ENCODE peak calls at places on chromosome 22, in nine cellular contexts. J is PC-3; X is small intestine; D is lung; V is suprapubic skin; L is CD8-positive, alpha-beta memory T cell; S is left lung; B is cardiac muscle cell; G is CD4-positive, alpha-beta memory T cell. N is an unnamed sample. For H3K36me3 and H3K4me1, the result is how much of the 10 kb centered on the place peaks cover.

GRCh38 chr22:45208993-45209838 is 31.5 kb downstream of the KIAA0930 start:
- DNase-seq in J (peak), X (no peak), D (no peak), V (peak), L (peak), S (peak), B (peak), G (peak), N (no peak)

GRCh38 chr22:43707650-43708049 is 104.5 kb downstream of the EFCAB6 start:
- DNase-seq in J (peak), X (no peak), D (no peak), V (no peak), L (no peak), S (no peak), B (no peak), G (no peak), N (no peak)

GRCh38 chr22:24822471-24822870 is 16.5 kb downstream of the SGSM1 start:
- DNase-seq in J (no peak), X (no peak), D (no peak), V (no peak), L (no peak), S (no peak), B (no peak), G (no peak), N (no peak)

GRCh38 chr22:34255042-34255441 is 334.8 kb upstream of the LARGE1 start:
- DNase-seq in J (no peak), X (no peak), D (no peak), V (no peak), L (no peak), S (no peak), B (no peak), G (no peak), N (no peak)

GRCh38 chr22:17130199-17130598 is 9.0 kb upstream of the TMEM121B start:
- DNase-seq in J (no peak), X (no peak), D (no peak), V (no peak), L (no peak), S (no peak), B (no peak), G (no peak), N (no peak)

GRCh38 chr22:29330753-29331152 is 15.3 kb upstream of the RASL10A start:
- DNase-seq in J (no peak), X (no peak), D (no peak), V (peak), L (no peak), S (peak), B (peak), G (no peak), N (no peak)

GRCh38 chr22:49975543-49976389 is 15.2 kb downstream of the PIM3 start:
- DNase-seq in J (no peak), X (no peak), D (peak), V (peak), L (no peak), S (peak), B (peak), G (no peak), N (no peak)

GRCh38 chr22:22605074-22605404 is 39.4 kb upstream of the GGTLC2 start:
- DNase-seq in J (no peak), X (no peak), D (no peak), V (no peak), L (no peak), S (no peak), B (no peak), G (no peak), N (no peak)

GRCh38 chr22:42805016-42805997 is 51.8 kb downstream of the ARFGAP3 start:
- DNase-seq in J (no peak), X (no peak), D (peak), V (no peak), L (no peak), S (peak), B (no peak), G (no peak), N (no peak)

GRCh38 chr22:46213052-46213451 is 37.0 kb downstream of the CDPF1 start:
- DNase-seq in J (no peak), X (no peak), D (no peak), V (no peak), L (no peak), S (no peak), B (no peak), G (no peak), N (no peak)

GRCh38 chr22:46577361-46578249 is 40.2 kb upstream of the CELSR1 start:
- DNase-seq in J (no peak), X (peak), D (no peak), V (peak), L (no peak), S (peak), B (no peak), G (no peak), N (no peak)

GRCh38 chr22:27240298-27240885 is 561.2 kb downstream of the MN1 start:
- DNase-seq in J (no peak), X (peak), D (no peak), V (no peak), L (no peak), S (no peak), B (no peak), G (no peak), N (no peak)

GRCh38 chr22:29195118-29195963 is 10.4 kb upstream of the EMID1 start:
- DNase-seq in J (no peak), X (no peak), D (no peak), V (no peak), L (no peak), S (no peak), B (peak), G (no peak), N (no peak)

GRCh38 chr22:43616645-43617044 is 195.5 kb downstream of the EFCAB6 start:
- DNase-seq in J (no peak), X (peak), D (no peak), V (no peak), L (no peak), S (no peak), B (no peak), G (no peak), N (no peak)

GRCh38 chr22:27461470-27461869 is 340.1 kb downstream of the MN1 start:
- DNase-seq in J (peak), X (no peak), D (no peak), V (no peak), L (no peak), S (no peak), B (peak), G (no peak), N (no peak)

GRCh38 chr22:28997342-28997741 is 64.3 kb downstream of the C22orf31 start:
- DNase-seq in J (no peak), X (no peak), D (no peak), V (no peak), L (no peak), S (no peak), B (no peak), G (no peak), N (no peak)

GRCh38 chr22:50270302-50271010 is at the start of gene MAPK11:
- DNase-seq in J (peak), X (peak), D (peak), V (no peak), L (peak), S (no peak), B (peak), G (peak), N (peak)

GRCh38 chr22:27719535-27720227 is 81.9 kb downstream of the MN1 start:
- DNase-seq in J (no peak), X (peak), D (no peak), V (peak), L (no peak), S (no peak), B (no peak), G (no peak), N (no peak)

GRCh38 chr22:50218153-50218995 is 17.6 kb downstream of the SELENOO start:
- DNase-seq in J (no peak), X (no peak), D (no peak), V (no peak), L (no peak), S (no peak), B (no peak), G (no peak), N (no peak)

GRCh38 chr22:17774206-17774927 is at the start of gene BID:
- DNase-seq in J (peak), X (peak), D (no peak), V (no peak), L (peak), S (peak), B (peak), G (peak), N (no peak)

GRCh38 chr22:38828191-38828590 is 15.6 kb downstream of the NPTXR start:
- DNase-seq in J (no peak), X (no peak), D (no peak), V (no peak), L (no peak), S (no peak), B (no peak), G (no peak), N (no peak)

GRCh38 chr22:40323681-40324083 is 22.6 kb upstream of the ADSL start:
- DNase-seq in J (no peak), X (no peak), D (no peak), V (no peak), L (no peak), S (no peak), B (no peak), G (peak), N (no peak)

GRCh38 chr22:40320687-40321086 is 25.6 kb upstream of the ADSL start:
- DNase-seq in J (no peak), X (no peak), D (no peak), V (no peak), L (no peak), S (no peak), B (no peak), G (no peak), N (no peak)

GRCh38 chr22:40322061-40322460 is 24.2 kb upstream of the ADSL start:
- DNase-seq in J (no peak), X (no peak), D (no peak), V (no peak), L (no peak), S (no peak), B (no peak), G (no peak), N (no peak)

GRCh38 chr22:40324468-40325305 is 21.6 kb upstream of the ADSL start:
- DNase-seq in J (no peak), X (peak), D (no peak), V (no peak), L (peak), S (no peak), B (no peak), G (peak), N (peak)

GRCh38 chr22:40322818-40323447 is 23.4 kb upstream of the ADSL start:
- DNase-seq in J (no peak), X (no peak), D (no peak), V (no peak), L (no peak), S (no peak), B (no peak), G (no peak), N (no peak)
- H3K36me3 ChIP-seq in J (under half), X (under half), D (under half), V (half or more), L (under half), S (half or more), B (half or more), G (under half), N (under half)

GRCh38 chr22:31625661-31626426 is 36.2 kb downstream of the PISD start:
- DNase-seq in J (no peak), X (no peak), D (no peak), V (no peak), L (no peak), S (peak), B (peak), G (no peak), N (no peak)
- H3K4me1 ChIP-seq in J (under half), X (under half), D (under half), V (half or more), L (under half), S (half or more), B (under half), G (under half), N (under half)

GRCh38 chr22:37529652-37530345 is 10.6 kb upstream of the CARD10 start:
- DNase-seq in J (peak), X (peak), D (no peak), V (no peak), L (no peak), S (no peak), B (no peak), G (no peak), N (no peak)

GRCh38 chr22:37525746-37526350 is 6.6 kb upstream of the CARD10 start:
- DNase-seq in J (peak), X (no peak), D (no peak), V (no peak), L (no peak), S (peak), B (no peak), G (no peak), N (no peak)

GRCh38 chr22:37521236-37521739 is 2.1 kb upstream of the CARD10 start:
- DNase-seq in J (no peak), X (peak), D (no peak), V (no peak), L (no peak), S (peak), B (no peak), G (no peak), N (no peak)

GRCh38 chr22:37525073-37525745 is 6.0 kb upstream of the CARD10 start:
- DNase-seq in J (peak), X (no peak), D (no peak), V (no peak), L (no peak), S (peak), B (peak), G (no peak), N (no peak)

DNA sequence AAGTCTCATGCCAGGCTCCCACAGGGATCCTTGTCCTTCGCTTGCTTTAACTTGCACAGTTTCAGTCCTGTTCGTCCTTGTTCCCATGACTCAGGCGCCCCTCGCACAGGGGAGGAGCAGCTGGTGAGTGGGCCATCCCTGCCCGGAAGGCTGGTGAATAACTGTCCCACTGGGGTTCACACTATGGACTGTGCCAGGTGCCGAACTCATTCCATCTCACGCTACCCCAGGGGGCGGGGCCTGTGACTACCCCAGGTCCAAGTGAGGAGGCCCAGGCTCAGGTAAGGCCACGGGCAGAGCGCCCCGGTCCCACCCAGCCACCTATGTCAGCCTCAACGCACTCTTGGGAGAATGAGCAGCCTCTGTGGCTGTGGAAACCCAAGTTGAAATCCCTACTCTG is 7.2 kb upstream of the CARD10 start:
- DNase-seq in J (no peak), X (no peak), D (no peak), V (no peak), L (no peak), S (peak), B (peak), G (no peak), N (no peak)
- H3K27ac ChIP-seq in J (peak), X (no peak), D (no peak), V (no peak), L (no peak), S (no peak), B (no peak), G (no peak), N (no peak)

GRCh38 chr22:41512421-41513194 is 31.7 kb downstream of the POLR3H start:
- DNase-seq in J (peak), X (no peak), D (no peak), V (no peak), L (no peak), S (no peak), B (peak), G (no peak), N (no peak)
- H3K36me3 ChIP-seq in J (under half), X (under half), D (under half), V (half or more), L (under half), S (half or more), B (under half), G (half or more), N (under half)

N was measured in naive thymus-derived CD4-positive, alpha-beta T cell.